ENCODE peak calls at places on chromosome 2, in seven cellular contexts. One of them, this sample, is unnamed. For H3K36me3, the result is how much of the 10 kb centered on the place peaks cover.

GRCh38 chr2:23824777-23825212 is 102.1 kb downstream of the ATAD2B start:
- DNase-seq in OCI-LY7: peak
- DNase-seq in BE2C: peak
- DNase-seq in tibial artery: no peak
- DNase-seq in cardiac muscle cell: peak
- DNase-seq in hepatocyte: peak
- DNase-seq in lung: no peak
- DNase-seq in this sample: no peak

GRCh38 chr2:238139141-238139840 is 823 bp downstream of the KLHL30 start:
- DNase-seq in OCI-LY7: peak
- DNase-seq in BE2C: no peak
- DNase-seq in tibial artery: no peak
- DNase-seq in cardiac muscle cell: no peak
- DNase-seq in hepatocyte: no peak
- DNase-seq in lung: no peak
- DNase-seq in this sample: peak

GRCh38 chr2:57497489-57498096 is 549.0 kb upstream of the VRK2 start:
- DNase-seq in OCI-LY7: peak
- DNase-seq in BE2C: peak
- DNase-seq in tibial artery: no peak
- DNase-seq in cardiac muscle cell: peak
- DNase-seq in hepatocyte: peak
- DNase-seq in lung: peak
- DNase-seq in this sample: no peak

GRCh38 chr2:152580722-152581121 is 136.5 kb downstream of the PRPF40A start:
- DNase-seq in OCI-LY7: no peak
- DNase-seq in BE2C: no peak
- DNase-seq in tibial artery: no peak
- DNase-seq in cardiac muscle cell: no peak
- DNase-seq in hepatocyte: no peak
- DNase-seq in lung: no peak
- DNase-seq in this sample: no peak

GRCh38 chr2:168416555-168416954 is 39.5 kb upstream of the CERS6 start:
- DNase-seq in OCI-LY7: no peak
- DNase-seq in BE2C: no peak
- DNase-seq in tibial artery: no peak
- DNase-seq in cardiac muscle cell: peak
- DNase-seq in hepatocyte: no peak
- DNase-seq in lung: no peak
- DNase-seq in this sample: no peak

GRCh38 chr2:36965751-36966369 is 476 bp downstream of the STRN start:
- DNase-seq in OCI-LY7: peak
- DNase-seq in BE2C: peak
- DNase-seq in tibial artery: peak
- DNase-seq in cardiac muscle cell: no peak
- DNase-seq in hepatocyte: peak
- DNase-seq in lung: peak
- DNase-seq in this sample: no peak

GRCh38 chr2:57544626-57545025 is 502.0 kb upstream of the VRK2 start:
- DNase-seq in OCI-LY7: no peak
- DNase-seq in BE2C: no peak
- DNase-seq in tibial artery: no peak
- DNase-seq in cardiac muscle cell: no peak
- DNase-seq in hepatocyte: no peak
- DNase-seq in lung: no peak
- DNase-seq in this sample: no peak

GRCh38 chr2:186772579-186772978 is 76.4 kb downstream of the ZSWIM2 start:
- DNase-seq in OCI-LY7: no peak
- DNase-seq in BE2C: no peak
- DNase-seq in tibial artery: no peak
- DNase-seq in cardiac muscle cell: no peak
- DNase-seq in hepatocyte: no peak
- DNase-seq in lung: no peak
- DNase-seq in this sample: no peak

GRCh38 chr2:20542761-20543578 is 96.1 kb downstream of the RHOB start:
- DNase-seq in OCI-LY7: no peak
- DNase-seq in BE2C: no peak
- DNase-seq in tibial artery: no peak
- DNase-seq in cardiac muscle cell: no peak
- DNase-seq in hepatocyte: peak
- DNase-seq in lung: no peak
- DNase-seq in this sample: no peak

GRCh38 chr2:43934567-43934966 is 61.2 kb downstream of the LRPPRC start:
- DNase-seq in OCI-LY7: no peak
- DNase-seq in BE2C: no peak
- DNase-seq in tibial artery: no peak
- DNase-seq in cardiac muscle cell: no peak
- DNase-seq in hepatocyte: no peak
- DNase-seq in lung: no peak
- DNase-seq in this sample: no peak

GRCh38 chr2:70380621-70381020 is 78.8 kb upstream of the FAM136A start:
- DNase-seq in OCI-LY7: no peak
- DNase-seq in BE2C: no peak
- DNase-seq in tibial artery: no peak
- DNase-seq in cardiac muscle cell: no peak
- DNase-seq in hepatocyte: no peak
- DNase-seq in lung: no peak
- DNase-seq in this sample: no peak

GRCh38 chr2:8536686-8537571 is 144.9 kb upstream of the ID2 start:
- DNase-seq in OCI-LY7: no peak
- DNase-seq in BE2C: no peak
- DNase-seq in tibial artery: no peak
- DNase-seq in cardiac muscle cell: peak
- DNase-seq in hepatocyte: no peak
- DNase-seq in lung: no peak
- DNase-seq in this sample: no peak

GRCh38 chr2:64606495-64607363 is 47.0 kb downstream of the SERTAD2 start:
- DNase-seq in OCI-LY7: peak
- DNase-seq in BE2C: no peak
- DNase-seq in tibial artery: peak
- DNase-seq in cardiac muscle cell: peak
- DNase-seq in hepatocyte: peak
- DNase-seq in lung: peak
- DNase-seq in this sample: peak

GRCh38 chr2:40452-40851 is 5.9 kb downstream of the FAM110C start:
- DNase-seq in OCI-LY7: no peak
- DNase-seq in BE2C: no peak
- DNase-seq in tibial artery: no peak
- DNase-seq in cardiac muscle cell: no peak
- DNase-seq in hepatocyte: no peak
- DNase-seq in lung: no peak
- DNase-seq in this sample: no peak

GRCh38 chr2:112189001-112189556 is 50.9 kb downstream of the FBLN7 start:
- DNase-seq in OCI-LY7: no peak
- DNase-seq in BE2C: no peak
- DNase-seq in tibial artery: no peak
- DNase-seq in cardiac muscle cell: no peak
- DNase-seq in hepatocyte: no peak
- DNase-seq in lung: no peak
- DNase-seq in this sample: peak

GRCh38 chr2:64218137-64218536 is 73.9 kb upstream of the PELI1 start:
- DNase-seq in OCI-LY7: no peak
- DNase-seq in BE2C: no peak
- DNase-seq in tibial artery: no peak
- DNase-seq in cardiac muscle cell: no peak
- DNase-seq in hepatocyte: no peak
- DNase-seq in lung: no peak
- DNase-seq in this sample: no peak

GRCh38 chr2:220227272-220227920 is 600.0 kb downstream of the SLC4A3 start:
- DNase-seq in OCI-LY7: no peak
- DNase-seq in BE2C: no peak
- DNase-seq in tibial artery: no peak
- DNase-seq in cardiac muscle cell: peak
- DNase-seq in hepatocyte: no peak
- DNase-seq in lung: no peak
- DNase-seq in this sample: no peak

GRCh38 chr2:55490554-55490953 is 29.0 kb upstream of the CFAP36 start:
- DNase-seq in OCI-LY7: no peak
- DNase-seq in BE2C: peak
- DNase-seq in tibial artery: peak
- DNase-seq in cardiac muscle cell: peak
- DNase-seq in hepatocyte: peak
- DNase-seq in lung: no peak
- DNase-seq in this sample: no peak

GRCh38 chr2:29114841-29115609 is at the start of gene CLIP4:
- DNase-seq in OCI-LY7: no peak
- DNase-seq in BE2C: peak
- DNase-seq in tibial artery: peak
- DNase-seq in cardiac muscle cell: peak
- DNase-seq in hepatocyte: peak
- DNase-seq in lung: peak
- DNase-seq in this sample: peak

GRCh38 chr2:226790436-226790835 is 9.2 kb downstream of the IRS1 start:
- DNase-seq in OCI-LY7: peak
- DNase-seq in BE2C: no peak
- DNase-seq in tibial artery: no peak
- DNase-seq in cardiac muscle cell: no peak
- DNase-seq in hepatocyte: peak
- DNase-seq in lung: no peak
- DNase-seq in this sample: no peak

GRCh38 chr2:30301551-30301950 is 70.2 kb downstream of the LBH start:
- DNase-seq in OCI-LY7: no peak
- DNase-seq in BE2C: no peak
- DNase-seq in tibial artery: no peak
- DNase-seq in cardiac muscle cell: no peak
- DNase-seq in hepatocyte: peak
- DNase-seq in lung: no peak
- DNase-seq in this sample: no peak

GRCh38 chr2:37912056-37912455 is 13.0 kb upstream of the RMDN2 start:
- DNase-seq in OCI-LY7: no peak
- DNase-seq in BE2C: no peak
- DNase-seq in tibial artery: no peak
- DNase-seq in cardiac muscle cell: no peak
- DNase-seq in hepatocyte: no peak
- DNase-seq in lung: no peak
- DNase-seq in this sample: no peak

GRCh38 chr2:180962727-180963312 is 17.6 kb upstream of the UBE2E3 start:
- DNase-seq in OCI-LY7: no peak
- DNase-seq in BE2C: no peak
- DNase-seq in tibial artery: no peak
- DNase-seq in cardiac muscle cell: no peak
- DNase-seq in hepatocyte: no peak
- DNase-seq in lung: no peak
- DNase-seq in this sample: no peak

GRCh38 chr2:1664698-1665097 is 79.6 kb downstream of the PXDN start:
- DNase-seq in OCI-LY7: no peak
- DNase-seq in BE2C: no peak
- DNase-seq in tibial artery: peak
- DNase-seq in cardiac muscle cell: no peak
- DNase-seq in hepatocyte: no peak
- DNase-seq in lung: no peak
- DNase-seq in this sample: no peak
- H3K36me3 ChIP-seq in OCI-LY7: under half
- H3K36me3 ChIP-seq in BE2C: under half
- H3K36me3 ChIP-seq in tibial artery: half or more
- H3K36me3 ChIP-seq in cardiac muscle cell: under half
- H3K36me3 ChIP-seq in hepatocyte: under half
- H3K36me3 ChIP-seq in lung: under half
- H3K36me3 ChIP-seq in this sample: under half

DNA sequence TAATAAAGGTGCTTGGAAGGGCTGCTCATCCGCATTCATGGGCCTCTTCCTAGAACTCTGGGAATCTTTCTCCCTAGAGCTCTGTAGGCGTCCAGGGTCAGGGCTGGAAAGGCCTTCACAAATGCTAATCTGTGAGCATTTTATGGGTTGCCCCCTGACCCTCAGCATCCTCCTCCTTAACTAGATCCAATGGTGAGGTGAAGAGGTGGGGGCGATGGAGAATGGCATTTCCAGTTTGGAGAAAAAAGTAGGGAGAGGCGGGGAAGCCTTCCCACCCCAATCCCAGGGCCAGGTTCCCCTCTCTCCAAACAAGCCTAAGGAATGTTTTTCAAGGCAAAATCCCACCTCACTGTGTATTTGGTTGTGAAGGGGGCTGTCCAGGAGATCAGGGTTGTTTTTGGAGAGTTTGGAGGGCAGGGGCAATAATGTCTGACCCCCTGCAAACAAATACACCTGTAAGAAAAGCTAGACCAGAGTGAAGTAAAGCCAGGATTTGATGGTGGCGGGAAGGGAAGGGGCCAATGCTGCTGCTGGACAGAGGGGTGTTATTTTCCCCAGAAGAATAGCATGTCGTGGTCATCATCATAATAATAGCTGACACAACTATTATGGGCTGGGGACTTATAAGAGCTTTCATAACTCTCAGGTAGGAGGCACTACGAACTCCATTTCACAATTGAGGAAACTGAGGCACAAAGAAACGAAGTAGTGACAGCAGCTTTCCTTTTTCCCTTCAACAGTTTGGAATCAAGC is 1.4 kb upstream of the MYCN start:
- DNase-seq in OCI-LY7: no peak
- DNase-seq in BE2C: peak
- DNase-seq in tibial artery: no peak
- DNase-seq in cardiac muscle cell: no peak
- DNase-seq in hepatocyte: no peak
- DNase-seq in lung: no peak
- DNase-seq in this sample: no peak
- H3K4me3 ChIP-seq in OCI-LY7: no peak
- H3K4me3 ChIP-seq in BE2C: peak
- H3K4me3 ChIP-seq in tibial artery: no peak
- H3K4me3 ChIP-seq in cardiac muscle cell: peak
- H3K4me3 ChIP-seq in hepatocyte: peak
- H3K4me3 ChIP-seq in lung: no peak
- H3K4me3 ChIP-seq in this sample: no peak

GRCh38 chr2:157184161-157184910 is 73.2 kb upstream of the GALNT5 start:
- DNase-seq in OCI-LY7: no peak
- DNase-seq in BE2C: no peak
- DNase-seq in tibial artery: no peak
- DNase-seq in cardiac muscle cell: no peak
- DNase-seq in hepatocyte: no peak
- DNase-seq in lung: no peak
- DNase-seq in this sample: no peak
- H3K36me3 ChIP-seq in OCI-LY7: under half
- H3K36me3 ChIP-seq in BE2C: under half
- H3K36me3 ChIP-seq in tibial artery: under half
- H3K36me3 ChIP-seq in cardiac muscle cell: under half
- H3K36me3 ChIP-seq in hepatocyte: under half
- H3K36me3 ChIP-seq in lung: under half
- H3K36me3 ChIP-seq in this sample: under half

GRCh38 chr2:95027369-95027720 is 1.8 kb downstream of the MAL start:
- DNase-seq in OCI-LY7: no peak
- DNase-seq in BE2C: no peak
- DNase-seq in tibial artery: no peak
- DNase-seq in cardiac muscle cell: no peak
- DNase-seq in hepatocyte: no peak
- DNase-seq in lung: no peak
- DNase-seq in this sample: no peak
- H3K4me3 ChIP-seq in OCI-LY7: no peak
- H3K4me3 ChIP-seq in BE2C: no peak
- H3K4me3 ChIP-seq in tibial artery: no peak
- H3K4me3 ChIP-seq in cardiac muscle cell: no peak
- H3K4me3 ChIP-seq in hepatocyte: no peak
- H3K4me3 ChIP-seq in lung: no peak
- H3K4me3 ChIP-seq in this sample: peak

GRCh38 chr2:86172610-86173009 is 22.7 kb downstream of the IMMT start:
- DNase-seq in OCI-LY7: no peak
- DNase-seq in BE2C: no peak
- DNase-seq in tibial artery: no peak
- DNase-seq in cardiac muscle cell: no peak
- DNase-seq in hepatocyte: no peak
- DNase-seq in lung: no peak
- DNase-seq in this sample: no peak
- H3K36me3 ChIP-seq in OCI-LY7: half or more
- H3K36me3 ChIP-seq in BE2C: under half
- H3K36me3 ChIP-seq in tibial artery: under half
- H3K36me3 ChIP-seq in cardiac muscle cell: under half
- H3K36me3 ChIP-seq in hepatocyte: under half
- H3K36me3 ChIP-seq in lung: under half
- H3K36me3 ChIP-seq in this sample: under half

This sample was measured in naive thymus-derived CD4-positive, alpha-beta T cell.